ENCODE peak calls at places on chromosome 21, in four cellular contexts. A is left colon, G is GM03348, Y is small intestine. R is an unnamed sample.

GRCh38 chr21:41612674-41613250 is 104.8 kb upstream of the TMPRSS2 start:
- DNase-seq in G (peak), A (peak), Y (no peak), R (peak)

GRCh38 chr21:15219866-15220265 is 155.1 kb upstream of the NRIP1 start:
- DNase-seq in G (no peak), Y (no peak), A (no peak), R (no peak)

GRCh38 chr21:45376459-45377324 is 28.3 kb upstream of the COL18A1 start:
- DNase-seq in G (no peak), A (no peak), Y (no peak), R (no peak)

GRCh38 chr21:36459098-36459497 is 20.8 kb downstream of the CLDN14 start:
- DNase-seq in G (no peak), A (no peak), Y (no peak), R (no peak)

GRCh38 chr21:34019402-34019801 is 54.0 kb upstream of the MRPS6 start:
- DNase-seq in G (no peak), A (no peak), Y (no peak), R (no peak)

GRCh38 chr21:45430521-45431501 is 25.8 kb downstream of the COL18A1 start:
- DNase-seq in Y (no peak), G (no peak), A (no peak), R (no peak)

GRCh38 chr21:39518055-39518844 is 66.5 kb downstream of the SH3BGR start:
- DNase-seq in Y (peak), A (peak), G (peak), R (peak)

GRCh38 chr21:34722684-34723300 is 54.0 kb downstream of the CLIC6 start:
- DNase-seq in G (no peak), Y (no peak), A (no peak), R (no peak)

GRCh38 chr21:43600642-43601397 is 58.5 kb downstream of the HSF2BP start:
- DNase-seq in Y (no peak), G (peak), A (no peak), R (peak)

GRCh38 chr21:42092805-42093590 is 21.9 kb downstream of the UMODL1 start:
- DNase-seq in Y (no peak), G (no peak), A (no peak), R (no peak)

GRCh38 chr21:37552496-37553399 is 186.2 kb downstream of the DYRK1A start:
- DNase-seq in A (no peak), G (no peak), Y (no peak), R (no peak)

GRCh38 chr21:37732927-37733326 is 183.3 kb downstream of the KCNJ6 start:
- DNase-seq in G (no peak), A (no peak), Y (no peak), R (no peak)

GRCh38 chr21:38712076-38712475 is 93.7 kb upstream of the ETS2 start:
- DNase-seq in G (peak), A (peak), Y (peak), R (peak)

R was measured in HFFc6.